ENCODE peak calls at places on chromosome X, in seven cellular contexts. One of them, this sample, is unnamed. For H3K79me1, the result is how much of the 10 kb centered on the place peaks cover.

GRCh38 chrX:38811515-38812239 is 10.4 kb downstream of the MID1IP1 start:
- DNase-seq in H1: no peak
- DNase-seq in mesenchymal stem cell: peak
- DNase-seq in mesendoderm: peak
- DNase-seq in H9: no peak
- DNase-seq in neuronal stem cell: no peak
- DNase-seq in IMR-90: no peak
- DNase-seq in this sample: no peak

GRCh38 chrX:17631647-17632046 is 105.6 kb upstream of the SCML1 start:
- DNase-seq in mesendoderm: no peak
- DNase-seq in IMR-90: no peak
- DNase-seq in mesenchymal stem cell: no peak
- DNase-seq in H1: no peak
- DNase-seq in H9: no peak
- DNase-seq in neuronal stem cell: no peak
- DNase-seq in this sample: no peak

GRCh38 chrX:143945171-143945570 is 61.3 kb downstream of the UBE2NL start:
- DNase-seq in mesendoderm: no peak
- DNase-seq in mesenchymal stem cell: no peak
- DNase-seq in H9: no peak
- DNase-seq in IMR-90: no peak
- DNase-seq in neuronal stem cell: no peak
- DNase-seq in H1: no peak
- DNase-seq in this sample: no peak

GRCh38 chrX:107571296-107571998 is 56.9 kb upstream of the PRPS1 start:
- DNase-seq in neuronal stem cell: no peak
- DNase-seq in H1: no peak
- DNase-seq in mesendoderm: no peak
- DNase-seq in H9: no peak
- DNase-seq in mesenchymal stem cell: peak
- DNase-seq in IMR-90: peak
- DNase-seq in this sample: peak

GRCh38 chrX:154013614-154014360 is 5.9 kb downstream of the IRAK1 start:
- DNase-seq in mesendoderm: peak
- DNase-seq in neuronal stem cell: peak
- DNase-seq in H1: peak
- DNase-seq in mesenchymal stem cell: peak
- DNase-seq in H9: peak
- DNase-seq in IMR-90: peak
- DNase-seq in this sample: peak

GRCh38 chrX:32116047-32116446 is 1044.2 kb upstream of the FTHL17 start:
- DNase-seq in IMR-90: no peak
- DNase-seq in H1: no peak
- DNase-seq in neuronal stem cell: no peak
- DNase-seq in mesenchymal stem cell: no peak
- DNase-seq in mesendoderm: peak
- DNase-seq in H9: no peak
- DNase-seq in this sample: no peak

GRCh38 chrX:31036895-31037294 is 34.9 kb downstream of the FTHL17 start:
- DNase-seq in H9: peak
- DNase-seq in IMR-90: peak
- DNase-seq in mesendoderm: peak
- DNase-seq in H1: peak
- DNase-seq in mesenchymal stem cell: peak
- DNase-seq in neuronal stem cell: peak
- DNase-seq in this sample: peak

GRCh38 chrX:141673946-141674345 is 24.6 kb downstream of the SPANXD start:
- DNase-seq in neuronal stem cell: no peak
- DNase-seq in H1: no peak
- DNase-seq in mesenchymal stem cell: no peak
- DNase-seq in mesendoderm: no peak
- DNase-seq in IMR-90: no peak
- DNase-seq in H9: no peak
- DNase-seq in this sample: no peak

GRCh38 chrX:134883134-134883700 is 107.6 kb upstream of the SMIM10 start:
- DNase-seq in H1: no peak
- DNase-seq in neuronal stem cell: no peak
- DNase-seq in H9: no peak
- DNase-seq in mesenchymal stem cell: peak
- DNase-seq in mesendoderm: no peak
- DNase-seq in IMR-90: no peak
- DNase-seq in this sample: peak

GRCh38 chrX:21657318-21658151 is 595 bp downstream of the KLHL34 start:
- DNase-seq in H9: no peak
- DNase-seq in mesendoderm: no peak
- DNase-seq in IMR-90: no peak
- DNase-seq in mesenchymal stem cell: no peak
- DNase-seq in neuronal stem cell: no peak
- DNase-seq in H1: no peak
- DNase-seq in this sample: no peak

DNA sequence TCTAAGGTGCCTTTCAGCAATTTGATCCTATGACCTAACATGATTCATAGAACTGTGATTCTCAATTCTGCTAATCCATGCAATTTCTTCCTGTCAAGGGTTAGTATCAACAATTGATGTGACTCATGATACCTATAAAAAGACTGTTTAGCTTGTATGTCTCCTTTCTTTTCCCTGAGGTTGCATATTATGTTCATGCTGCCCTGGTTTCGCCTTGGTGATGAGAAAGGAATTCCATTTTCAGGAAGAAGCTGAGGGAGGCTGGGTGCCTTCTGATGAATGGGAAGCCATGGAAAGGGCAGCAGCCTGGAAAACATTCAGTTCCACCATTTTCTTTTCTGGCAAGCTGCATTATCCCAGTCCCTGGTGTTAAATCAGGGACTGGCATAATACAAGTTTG is 976.5 kb downstream of the RPA4 start:
- DNase-seq in neuronal stem cell: peak
- DNase-seq in mesendoderm: no peak
- DNase-seq in mesenchymal stem cell: peak
- DNase-seq in IMR-90: peak
- DNase-seq in H1: no peak
- DNase-seq in H9: no peak
- DNase-seq in this sample: no peak
- H3K18ac ChIP-seq in neuronal stem cell: no peak
- H3K18ac ChIP-seq in mesendoderm: no peak
- H3K18ac ChIP-seq in mesenchymal stem cell: no peak
- H3K18ac ChIP-seq in IMR-90: no peak
- H3K18ac ChIP-seq in H1: no peak
- H3K18ac ChIP-seq in H9: no peak
- H3K18ac ChIP-seq in this sample: no peak

GRCh38 chrX:132957211-132958085 is 981 bp downstream of the HS6ST2 start:
- DNase-seq in mesenchymal stem cell: peak
- DNase-seq in H1: peak
- DNase-seq in mesendoderm: peak
- DNase-seq in neuronal stem cell: peak
- DNase-seq in IMR-90: no peak
- DNase-seq in H9: peak
- DNase-seq in this sample: peak
- H3K79me1 ChIP-seq in mesenchymal stem cell: under half
- H3K79me1 ChIP-seq in H1: under half
- H3K79me1 ChIP-seq in mesendoderm: under half
- H3K79me1 ChIP-seq in neuronal stem cell: under half
- H3K79me1 ChIP-seq in IMR-90: under half
- H3K79me1 ChIP-seq in H9: under half
- H3K79me1 ChIP-seq in this sample: under half

DNA sequence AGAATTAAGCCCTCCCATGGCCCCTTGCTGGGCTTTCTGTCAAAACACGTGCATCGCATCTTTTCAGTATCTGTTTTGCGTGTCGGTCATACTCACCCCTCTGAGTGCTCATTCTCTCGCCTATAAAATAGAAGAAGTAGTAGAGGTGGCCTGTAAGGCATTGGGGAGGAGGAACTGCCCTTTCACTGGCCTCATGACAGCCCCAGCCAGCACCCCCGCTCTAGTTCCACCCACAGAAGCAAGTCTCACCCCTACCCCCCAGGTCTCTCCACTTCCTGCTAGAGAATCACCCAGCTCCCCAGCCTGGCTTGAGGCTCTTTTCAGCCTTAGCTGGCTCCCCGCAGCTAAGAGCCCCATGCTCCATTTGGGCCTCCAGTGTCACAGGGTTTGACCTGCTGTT is 11.7 kb downstream of the HDAC6 start:
- DNase-seq in mesendoderm: no peak
- DNase-seq in mesenchymal stem cell: no peak
- DNase-seq in H9: no peak
- DNase-seq in H1: no peak
- DNase-seq in neuronal stem cell: no peak
- DNase-seq in IMR-90: no peak
- DNase-seq in this sample: no peak
- H3K18ac ChIP-seq in mesendoderm: no peak
- H3K18ac ChIP-seq in mesenchymal stem cell: no peak
- H3K18ac ChIP-seq in H9: no peak
- H3K18ac ChIP-seq in H1: no peak
- H3K18ac ChIP-seq in neuronal stem cell: no peak
- H3K18ac ChIP-seq in IMR-90: no peak
- H3K18ac ChIP-seq in this sample: no peak

GRCh38 chrX:7244400-7244799 is 96.4 kb upstream of the PUDP start:
- DNase-seq in H1: no peak
- DNase-seq in H9: no peak
- DNase-seq in IMR-90: no peak
- DNase-seq in neuronal stem cell: no peak
- DNase-seq in mesenchymal stem cell: no peak
- DNase-seq in mesendoderm: no peak
- DNase-seq in this sample: no peak
- H3K79me1 ChIP-seq in H1: under half
- H3K79me1 ChIP-seq in H9: under half
- H3K79me1 ChIP-seq in IMR-90: under half
- H3K79me1 ChIP-seq in neuronal stem cell: under half
- H3K79me1 ChIP-seq in mesenchymal stem cell: under half
- H3K79me1 ChIP-seq in mesendoderm: under half
- H3K79me1 ChIP-seq in this sample: under half

GRCh38 chrX:80799616-80800015 is 10.1 kb downstream of the BRWD3 start:
- DNase-seq in neuronal stem cell: no peak
- DNase-seq in mesenchymal stem cell: no peak
- DNase-seq in IMR-90: no peak
- DNase-seq in H9: no peak
- DNase-seq in H1: no peak
- DNase-seq in mesendoderm: no peak
- DNase-seq in this sample: no peak
- H3K18ac ChIP-seq in neuronal stem cell: no peak
- H3K18ac ChIP-seq in mesenchymal stem cell: no peak
- H3K18ac ChIP-seq in IMR-90: no peak
- H3K18ac ChIP-seq in H9: no peak
- H3K18ac ChIP-seq in H1: no peak
- H3K18ac ChIP-seq in mesendoderm: no peak
- H3K18ac ChIP-seq in this sample: no peak

GRCh38 chrX:118418811-118419251 is 72.9 kb downstream of the WDR44 start:
- DNase-seq in mesendoderm: peak
- DNase-seq in H9: peak
- DNase-seq in mesenchymal stem cell: no peak
- DNase-seq in H1: no peak
- DNase-seq in IMR-90: no peak
- DNase-seq in neuronal stem cell: no peak
- DNase-seq in this sample: no peak

GRCh38 chrX:118420462-118420861 is 74.6 kb downstream of the WDR44 start:
- DNase-seq in neuronal stem cell: no peak
- DNase-seq in mesendoderm: no peak
- DNase-seq in mesenchymal stem cell: peak
- DNase-seq in H9: no peak
- DNase-seq in IMR-90: peak
- DNase-seq in H1: no peak
- DNase-seq in this sample: peak

GRCh38 chrX:118423558-118423957 is 72.1 kb upstream of the DOCK11 start:
- DNase-seq in neuronal stem cell: no peak
- DNase-seq in H1: no peak
- DNase-seq in mesendoderm: no peak
- DNase-seq in IMR-90: no peak
- DNase-seq in mesenchymal stem cell: no peak
- DNase-seq in H9: no peak
- DNase-seq in this sample: no peak
- H3K79me1 ChIP-seq in neuronal stem cell: under half
- H3K79me1 ChIP-seq in H1: under half
- H3K79me1 ChIP-seq in mesendoderm: under half
- H3K79me1 ChIP-seq in IMR-90: under half
- H3K79me1 ChIP-seq in mesenchymal stem cell: under half
- H3K79me1 ChIP-seq in H9: under half
- H3K79me1 ChIP-seq in this sample: under half

GRCh38 chrX:85517994-85518718 is 138.7 kb upstream of the POF1B start:
- DNase-seq in mesenchymal stem cell: no peak
- DNase-seq in H1: no peak
- DNase-seq in IMR-90: no peak
- DNase-seq in mesendoderm: no peak
- DNase-seq in H9: no peak
- DNase-seq in neuronal stem cell: no peak
- DNase-seq in this sample: no peak
- H3K18ac ChIP-seq in mesenchymal stem cell: no peak
- H3K18ac ChIP-seq in H1: no peak
- H3K18ac ChIP-seq in IMR-90: no peak
- H3K18ac ChIP-seq in mesendoderm: no peak
- H3K18ac ChIP-seq in H9: no peak
- H3K18ac ChIP-seq in neuronal stem cell: no peak
- H3K18ac ChIP-seq in this sample: no peak

GRCh38 chrX:68749426-68749825 is 79.4 kb upstream of the EFNB1 start:
- DNase-seq in H1: no peak
- DNase-seq in mesendoderm: no peak
- DNase-seq in H9: no peak
- DNase-seq in neuronal stem cell: no peak
- DNase-seq in IMR-90: no peak
- DNase-seq in mesenchymal stem cell: no peak
- DNase-seq in this sample: no peak
- H3K79me1 ChIP-seq in H1: under half
- H3K79me1 ChIP-seq in mesendoderm: under half
- H3K79me1 ChIP-seq in H9: under half
- H3K79me1 ChIP-seq in neuronal stem cell: under half
- H3K79me1 ChIP-seq in IMR-90: under half
- H3K79me1 ChIP-seq in mesenchymal stem cell: under half
- H3K79me1 ChIP-seq in this sample: under half

GRCh38 chrX:24398766-24399165 is 38.3 kb downstream of the SUPT20HL1 start:
- DNase-seq in IMR-90: no peak
- DNase-seq in neuronal stem cell: no peak
- DNase-seq in H9: no peak
- DNase-seq in mesenchymal stem cell: no peak
- DNase-seq in mesendoderm: no peak
- DNase-seq in H1: no peak
- DNase-seq in this sample: no peak
- H3K18ac ChIP-seq in IMR-90: no peak
- H3K18ac ChIP-seq in neuronal stem cell: no peak
- H3K18ac ChIP-seq in H9: no peak
- H3K18ac ChIP-seq in mesenchymal stem cell: no peak
- H3K18ac ChIP-seq in mesendoderm: no peak
- H3K18ac ChIP-seq in H1: no peak
- H3K18ac ChIP-seq in this sample: no peak

GRCh38 chrX:84737471-84737871 is 235.2 kb upstream of the HDX start:
- DNase-seq in H1: no peak
- DNase-seq in mesenchymal stem cell: no peak
- DNase-seq in mesendoderm: peak
- DNase-seq in H9: no peak
- DNase-seq in IMR-90: peak
- DNase-seq in neuronal stem cell: no peak
- DNase-seq in this sample: no peak
- H3K79me1 ChIP-seq in H1: under half
- H3K79me1 ChIP-seq in mesenchymal stem cell: under half
- H3K79me1 ChIP-seq in mesendoderm: under half
- H3K79me1 ChIP-seq in H9: under half
- H3K79me1 ChIP-seq in IMR-90: under half
- H3K79me1 ChIP-seq in neuronal stem cell: under half
- H3K79me1 ChIP-seq in this sample: under half